ENCODE peak calls at places on chromosomes 2 and 18, in seven cellular contexts. K is adrenal gland, Y is SJCRH30, D is RWPE2, R is upper lobe of right lung, F is cardiac muscle cell, M is stomach. J is an unnamed sample.

GRCh38 chr2:69830045-69830905 is 815 bp downstream of the GMCL1 start:
- DNase-seq in K (peak; percentile 34), Y (peak; percentile 51), D (peak; percentile 63), R (peak; percentile 77), F (peak; percentile 85), M (peak; percentile 48), J (peak; percentile 59)

GRCh38 chr2:39437522-39438296 is 624 bp upstream of the MAP4K3 start:
- DNase-seq in K (peak; percentile 37), Y (peak; percentile 56), D (no peak), R (peak; percentile 85), F (no peak), M (peak; percentile 64), J (peak; percentile 45)

GRCh38 chr2:213177685-213178084 is 26.3 kb upstream of the IKZF2 start:
- DNase-seq in K (no peak), Y (no peak), D (no peak), R (no peak), F (no peak), M (no peak), J (no peak)

GRCh38 chr2:166942377-166942776 is 54.1 kb downstream of the XIRP2 start:
- DNase-seq in K (no peak), Y (no peak), D (no peak), R (no peak), F (no peak), M (no peak), J (no peak)

GRCh38 chr2:26598336-26599006 is 42.7 kb downstream of the CIB4 start:
- DNase-seq in K (peak; percentile 46), Y (no peak), D (no peak), R (peak; percentile 31), F (no peak), M (peak; percentile 17), J (peak; percentile 31)

GRCh38 chr2:30796723-30797122 is 10.5 kb downstream of the CAPN13 start:
- DNase-seq in K (no peak), Y (no peak), D (no peak), R (no peak), F (peak; percentile 83), M (peak; percentile 85), J (no peak)

GRCh38 chr2:215736653-215737290 is 276.6 kb downstream of the MREG start:
- DNase-seq in K (no peak), Y (peak; percentile 19), D (no peak), R (no peak), F (peak; percentile 20), M (no peak), J (peak; percentile 16)

GRCh38 chr18:23972416-23972815 is 42.1 kb upstream of the TTC39C start:
- DNase-seq in K (no peak), Y (no peak), D (no peak), R (no peak), F (no peak), M (no peak), J (no peak)

GRCh38 chr2:230216489-230216888 is 3.3 kb downstream of the SP110 start:
- DNase-seq in K (no peak), Y (no peak), D (no peak), R (no peak), F (no peak), M (no peak), J (no peak)

GRCh38 chr2:210655229-210655628 is 98.8 kb downstream of the CPS1 start:
- DNase-seq in K (no peak), Y (no peak), D (no peak), R (no peak), F (no peak), M (no peak), J (no peak)

GRCh38 chr2:169741-170140 is 94.1 kb downstream of the SH3YL1 start:
- DNase-seq in K (no peak), Y (no peak), D (no peak), R (no peak), F (no peak), M (no peak), J (no peak)

GRCh38 chr2:151872468-151872867 is 44.2 kb upstream of the ARL5A start:
- DNase-seq in K (no peak), Y (no peak), D (no peak), R (no peak), F (no peak), M (no peak), J (no peak)

GRCh38 chr2:15269043-15269442 is 292.1 kb downstream of the NBAS start:
- DNase-seq in K (no peak), Y (no peak), D (no peak), R (no peak), F (no peak), M (no peak), J (no peak)

GRCh38 chr18:30679285-30679930 is 363.1 kb downstream of the DSC3 start:
- DNase-seq in K (no peak), Y (no peak), D (no peak), R (no peak), F (peak; percentile 36), M (no peak), J (no peak)

GRCh38 chr18:32160547-32160946 is 29.3 kb upstream of the MEP1B start:
- DNase-seq in K (no peak), Y (no peak), D (no peak), R (no peak), F (no peak), M (no peak), J (no peak)

GRCh38 chr18:55314615-55315237 is 273.3 kb downstream of the TCF4 start:
- DNase-seq in K (no peak), Y (peak; percentile 32), D (no peak), R (no peak), F (no peak), M (no peak), J (peak; percentile 15)
- H3K4me3 ChIP-seq in K (no peak overlapping the region), Y (no peak overlapping the region), D (no peak overlapping the region), R (no peak overlapping the region), F (no peak overlapping the region), M (no peak overlapping the region), J (no peak overlapping the region)

DNA sequence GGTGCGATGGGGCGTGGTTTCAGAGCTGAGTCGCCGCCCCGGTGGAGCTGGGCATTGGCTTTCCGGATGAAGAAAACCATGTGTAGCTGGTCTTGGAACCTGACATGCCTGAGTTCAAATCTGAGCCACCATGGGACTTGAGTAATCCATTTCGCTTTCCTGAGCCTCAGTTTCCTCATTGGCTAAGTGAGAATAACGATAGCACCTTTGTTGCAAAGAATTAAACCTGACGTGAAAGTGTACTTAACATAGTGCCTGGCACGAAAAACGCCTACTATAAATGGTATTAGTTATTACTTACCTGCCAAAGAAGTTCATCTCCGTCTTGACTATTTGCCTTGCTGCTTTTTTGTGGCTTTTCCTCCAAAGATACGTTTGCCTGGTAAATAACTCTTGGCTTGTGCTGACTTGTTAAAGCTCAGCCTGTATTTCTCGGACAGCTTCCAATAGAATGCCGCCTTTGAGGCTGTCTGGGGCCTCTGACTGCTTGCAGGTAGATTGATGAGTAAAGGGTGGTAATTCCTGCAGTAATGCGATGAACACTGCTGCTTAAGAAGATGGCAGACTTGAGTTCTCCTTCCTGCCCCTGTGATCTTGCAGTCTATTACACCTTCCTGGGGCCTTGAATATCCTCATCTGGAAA is 1.3 kb downstream of the CDCA7 start:
- DNase-seq in K (no peak), Y (no peak), D (no peak), R (no peak), F (no peak), M (no peak), J (no peak)
- H3K27me3 ChIP-seq in K (peaks cover 38% of the 10 kb centered on the region), Y (no peaks in the 10 kb centered on the region), D (no peaks in the 10 kb centered on the region), R (peaks cover 70% of the 10 kb centered on the region), F (no peaks in the 10 kb centered on the region), M (peaks cover 72% of the 10 kb centered on the region), J (no peaks in the 10 kb centered on the region)

GRCh38 chr2:191078165-191078867 is 64.3 kb upstream of the STAT1 start:
- DNase-seq in K (no peak), Y (no peak), D (no peak), R (no peak), F (no peak), M (no peak), J (no peak)
- H3K4me3 ChIP-seq in K (no peak overlapping the region), Y (no peak overlapping the region), D (no peak overlapping the region), R (no peak overlapping the region), F (no peak overlapping the region), M (no peak overlapping the region), J (no peak overlapping the region)

GRCh38 chr2:68404164-68404563 is 39.1 kb downstream of the PLEK start:
- DNase-seq in K (no peak), Y (no peak), D (no peak), R (no peak), F (no peak), M (no peak), J (no peak)

GRCh38 chr2:68403199-68403644 is 38.1 kb downstream of the PLEK start:
- DNase-seq in K (no peak), Y (peak; percentile 29), D (no peak), R (no peak), F (peak; percentile 41), M (no peak), J (no peak)

GRCh38 chr2:68404901-68405799 is 40.1 kb downstream of the PLEK start:
- DNase-seq in K (no peak), Y (no peak), D (no peak), R (no peak), F (no peak), M (no peak), J (no peak)
- H3K27me3 ChIP-seq in K (no peaks in the 10 kb centered on the region), Y (no peaks in the 10 kb centered on the region), D (no peaks in the 10 kb centered on the region), R (no peaks in the 10 kb centered on the region), F (no peaks in the 10 kb centered on the region), M (peaks cover 7% of the 10 kb centered on the region), J (peaks cover 3% of the 10 kb centered on the region)

GRCh38 chr2:109215866-109216265 is 86.9 kb downstream of the SH3RF3 start:
- DNase-seq in K (no peak), Y (no peak), D (no peak), R (peak; percentile 37), F (no peak), M (no peak), J (no peak)

GRCh38 chr2:109216332-109216731 is 87.3 kb downstream of the SH3RF3 start:
- DNase-seq in K (no peak), Y (no peak), D (no peak), R (peak; percentile 73), F (no peak), M (no peak), J (no peak)

GRCh38 chr2:109212836-109213563 is 84.0 kb downstream of the SH3RF3 start:
- DNase-seq in K (no peak), Y (no peak), D (no peak), R (peak; percentile 44), F (no peak), M (no peak), J (no peak)

GRCh38 chr2:109213646-109214417 is 84.8 kb downstream of the SH3RF3 start:
- DNase-seq in K (peak; percentile 56), Y (peak; percentile 57), D (peak; percentile 76), R (peak; percentile 72), F (no peak), M (no peak), J (no peak)

GRCh38 chr2:109214651-109215371 is 85.8 kb downstream of the SH3RF3 start:
- DNase-seq in K (peak; percentile 57), Y (no peak), D (no peak), R (peak; percentile 43), F (no peak), M (no peak), J (no peak)
- H3K4me3 ChIP-seq in K (no peak overlapping the region), Y (no peak overlapping the region), D (no peak overlapping the region), R (no peak overlapping the region), F (no peak overlapping the region), M (no peak overlapping the region), J (no peak overlapping the region)